ENCODE peak calls at places on chromosomes 13 and 19, in six cellular contexts. J is CMK, N is H54, W is NCI-H2081 treated with DMSO at 0.1 percent for 48 hours, O is GM12865, A is ecto neural progenitor cell. X is an unnamed sample.

GRCh38 chr13:95176611-95177259 is 124.5 kb downstream of the ABCC4 start:
- DNase-seq in J (no peak), N (no peak), W (no peak), O (no peak), A (no peak), X (no peak)

GRCh38 chr19:38204728-38205127 is 19.3 kb downstream of the DPF1 start:
- DNase-seq in J (no peak), N (no peak), W (no peak), O (no peak), A (no peak), X (no peak)

GRCh38 chr19:55546822-55547614 is 1.7 kb upstream of the SBK3 start:
- DNase-seq in J (no peak), N (peak), W (no peak), O (no peak), A (no peak), X (no peak)

GRCh38 chr19:18798384-18799352 is 7.6 kb upstream of the COMP start:
- DNase-seq in J (no peak), N (no peak), W (no peak), O (no peak), A (no peak), X (no peak)

GRCh38 chr19:45099465-45100201 is 6.7 kb downstream of the PPP1R37 start:
- DNase-seq in J (no peak), N (no peak), W (no peak), O (no peak), A (no peak), X (no peak)

GRCh38 chr13:25170554-25171107 is 1.5 kb downstream of the AMER2 start:
- DNase-seq in J (no peak), N (no peak), W (no peak), O (no peak), A (peak), X (no peak)

GRCh38 chr19:11286312-11286974 is 9.5 kb upstream of the TSPAN16 start:
- DNase-seq in J (no peak), N (no peak), W (no peak), O (no peak), A (no peak), X (no peak)

GRCh38 chr19:52190679-52191293 is 934 bp downstream of the PPP2R1A start:
- DNase-seq in J (no peak), N (no peak), W (no peak), O (peak), A (peak), X (no peak)

GRCh38 chr19:46056536-46056935 is 15.7 kb upstream of the IGFL4 start:
- DNase-seq in J (no peak), N (no peak), W (no peak), O (no peak), A (no peak), X (no peak)

GRCh38 chr19:741506-742131 is 9.3 kb upstream of the MISP start:
- DNase-seq in J (no peak), N (no peak), W (no peak), O (peak), A (no peak), X (no peak)

GRCh38 chr19:39810424-39810823 is 23.5 kb downstream of the DYRK1B start:
- DNase-seq in J (no peak), N (no peak), W (no peak), O (no peak), A (no peak), X (peak)

GRCh38 chr13:44972956-44973581 is 16.2 kb downstream of the NUFIP1 start:
- DNase-seq in J (no peak), N (no peak), W (no peak), O (no peak), A (no peak), X (peak)

GRCh38 chr13:45055902-45056648 is 64.2 kb upstream of the GTF2F2 start:
- DNase-seq in J (no peak), N (no peak), W (no peak), O (no peak), A (no peak), X (no peak)

GRCh38 chr13:85665286-85665685 is 133.9 kb downstream of the SLITRK6 start:
- DNase-seq in J (peak), N (no peak), W (no peak), O (no peak), A (no peak), X (no peak)

GRCh38 chr19:55697698-55698097 is 22.7 kb downstream of the EPN1 start:
- DNase-seq in J (no peak), N (no peak), W (no peak), O (no peak), A (no peak), X (no peak)

X was measured in SJSA1.